ENCODE peak calls at places on chromosomes 1 and 21, in four cellular contexts. One of them, this sample, is unnamed.

GRCh38 chr1:230189276-230190183 is 122.5 kb downstream of the GALNT2 start:
- DNase-seq in esophagus squamous epithelium: no peak
- DNase-seq in suprapubic skin: no peak
- DNase-seq in right lobe of liver: no peak
- DNase-seq in this sample: no peak

GRCh38 chr21:41596241-41596925 is 88.4 kb upstream of the TMPRSS2 start:
- DNase-seq in esophagus squamous epithelium: no peak
- DNase-seq in suprapubic skin: peak; percentile 18
- DNase-seq in right lobe of liver: no peak
- DNase-seq in this sample: peak; percentile 30

GRCh38 chr1:117171900-117172501 is 38.7 kb downstream of the VTCN1 start:
- DNase-seq in esophagus squamous epithelium: no peak
- DNase-seq in suprapubic skin: no peak
- DNase-seq in right lobe of liver: peak; percentile 80
- DNase-seq in this sample: peak; percentile 81

GRCh38 chr1:7831458-7831857 is 21.4 kb downstream of the UTS2 start:
- DNase-seq in esophagus squamous epithelium: no peak
- DNase-seq in suprapubic skin: no peak
- DNase-seq in right lobe of liver: no peak
- DNase-seq in this sample: no peak

GRCh38 chr21:45962531-45963224 is 18.9 kb upstream of the COL6A1 start:
- DNase-seq in esophagus squamous epithelium: no peak
- DNase-seq in suprapubic skin: peak; percentile 45
- DNase-seq in right lobe of liver: no peak
- DNase-seq in this sample: no peak

GRCh38 chr1:199279872-199280649 is 641.2 kb downstream of the PTPRC start:
- DNase-seq in esophagus squamous epithelium: no peak
- DNase-seq in suprapubic skin: no peak
- DNase-seq in right lobe of liver: no peak
- DNase-seq in this sample: no peak

GRCh38 chr1:27672750-27673112 is 739 bp upstream of the IFI6 start:
- DNase-seq in esophagus squamous epithelium: no peak
- DNase-seq in suprapubic skin: no peak
- DNase-seq in right lobe of liver: no peak
- DNase-seq in this sample: no peak

GRCh38 chr1:14910947-14911721 is 242.4 kb upstream of the TMEM51 start:
- DNase-seq in esophagus squamous epithelium: no peak
- DNase-seq in suprapubic skin: peak; percentile 74
- DNase-seq in right lobe of liver: no peak
- DNase-seq in this sample: no peak

GRCh38 chr1:226778657-226779058 is 39.6 kb upstream of the ITPKB start:
- DNase-seq in esophagus squamous epithelium: no peak
- DNase-seq in suprapubic skin: no peak
- DNase-seq in right lobe of liver: no peak
- DNase-seq in this sample: no peak
- H3K4me3 ChIP-seq in esophagus squamous epithelium: no peak overlapping the region
- H3K4me3 ChIP-seq in suprapubic skin: no peak overlapping the region
- H3K4me3 ChIP-seq in right lobe of liver: no peak overlapping the region
- H3K4me3 ChIP-seq in this sample: no peak overlapping the region

DNA sequence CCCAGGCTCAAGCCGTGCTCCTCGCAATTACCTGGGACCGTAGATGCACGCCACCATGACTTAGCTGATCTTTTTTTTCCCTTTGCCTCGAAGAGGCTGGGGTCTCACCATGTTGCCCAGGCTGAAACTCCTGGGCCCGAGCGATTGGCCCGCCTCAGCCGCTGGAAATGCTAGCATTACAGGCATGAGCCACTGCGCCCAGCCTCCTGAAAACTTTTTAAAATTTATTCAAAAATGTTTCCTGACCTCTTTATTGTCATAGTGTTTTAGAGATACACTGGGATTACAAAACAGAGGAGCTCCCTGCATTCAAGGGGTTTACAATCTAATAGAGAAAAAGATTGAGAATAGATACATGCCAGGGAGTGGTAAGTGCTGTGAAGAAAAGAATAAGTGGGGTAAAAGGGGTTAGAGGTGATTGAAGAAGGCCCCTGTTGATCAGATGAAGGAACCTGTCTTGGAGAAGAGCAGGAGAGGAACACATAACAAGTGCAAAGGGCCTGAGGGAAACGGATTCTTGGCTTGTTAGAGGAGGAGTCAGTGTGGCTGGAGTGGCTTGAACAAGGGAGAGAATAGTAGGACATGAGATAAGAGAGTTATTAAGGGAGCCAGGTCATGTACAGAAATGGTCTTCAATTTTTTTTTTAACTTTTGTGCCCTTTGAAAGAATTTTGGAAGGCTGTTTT is 1.7 kb upstream of the TRIM33 start:
- DNase-seq in esophagus squamous epithelium: no peak
- DNase-seq in suprapubic skin: no peak
- DNase-seq in right lobe of liver: no peak
- DNase-seq in this sample: no peak
- H3K4me3 ChIP-seq in esophagus squamous epithelium: no peak overlapping the region
- H3K4me3 ChIP-seq in suprapubic skin: peak overlapping the region; percentile 99
- H3K4me3 ChIP-seq in right lobe of liver: no peak overlapping the region
- H3K4me3 ChIP-seq in this sample: no peak overlapping the region

GRCh38 chr1:20788489-20788795 is 1.3 kb upstream of the HP1BP3 start:
- DNase-seq in esophagus squamous epithelium: no peak
- DNase-seq in suprapubic skin: no peak
- DNase-seq in right lobe of liver: no peak
- DNase-seq in this sample: no peak
- H3K4me3 ChIP-seq in esophagus squamous epithelium: no peak overlapping the region
- H3K4me3 ChIP-seq in suprapubic skin: no peak overlapping the region
- H3K4me3 ChIP-seq in right lobe of liver: no peak overlapping the region
- H3K4me3 ChIP-seq in this sample: no peak overlapping the region

GRCh38 chr1:63327417-63328139 is 5.2 kb downstream of the FOXD3 start:
- DNase-seq in esophagus squamous epithelium: no peak
- DNase-seq in suprapubic skin: peak; percentile 65
- DNase-seq in right lobe of liver: peak; percentile 63
- DNase-seq in this sample: no peak

GRCh38 chr1:63328140-63328521 is 5.8 kb downstream of the FOXD3 start:
- DNase-seq in esophagus squamous epithelium: no peak
- DNase-seq in suprapubic skin: no peak
- DNase-seq in right lobe of liver: no peak
- DNase-seq in this sample: no peak

GRCh38 chr1:63326473-63327380 is 4.4 kb downstream of the FOXD3 start:
- DNase-seq in esophagus squamous epithelium: no peak
- DNase-seq in suprapubic skin: no peak
- DNase-seq in right lobe of liver: no peak
- DNase-seq in this sample: no peak

GRCh38 chr1:63329621-63330330 is 7.4 kb downstream of the FOXD3 start:
- DNase-seq in esophagus squamous epithelium: no peak
- DNase-seq in suprapubic skin: no peak
- DNase-seq in right lobe of liver: no peak
- DNase-seq in this sample: no peak

GRCh38 chr1:63330331-63330916 is 8.1 kb downstream of the FOXD3 start:
- DNase-seq in esophagus squamous epithelium: no peak
- DNase-seq in suprapubic skin: no peak
- DNase-seq in right lobe of liver: no peak
- DNase-seq in this sample: no peak
- H3K4me3 ChIP-seq in esophagus squamous epithelium: no peak overlapping the region
- H3K4me3 ChIP-seq in suprapubic skin: no peak overlapping the region
- H3K4me3 ChIP-seq in right lobe of liver: no peak overlapping the region
- H3K4me3 ChIP-seq in this sample: no peak overlapping the region

DNA sequence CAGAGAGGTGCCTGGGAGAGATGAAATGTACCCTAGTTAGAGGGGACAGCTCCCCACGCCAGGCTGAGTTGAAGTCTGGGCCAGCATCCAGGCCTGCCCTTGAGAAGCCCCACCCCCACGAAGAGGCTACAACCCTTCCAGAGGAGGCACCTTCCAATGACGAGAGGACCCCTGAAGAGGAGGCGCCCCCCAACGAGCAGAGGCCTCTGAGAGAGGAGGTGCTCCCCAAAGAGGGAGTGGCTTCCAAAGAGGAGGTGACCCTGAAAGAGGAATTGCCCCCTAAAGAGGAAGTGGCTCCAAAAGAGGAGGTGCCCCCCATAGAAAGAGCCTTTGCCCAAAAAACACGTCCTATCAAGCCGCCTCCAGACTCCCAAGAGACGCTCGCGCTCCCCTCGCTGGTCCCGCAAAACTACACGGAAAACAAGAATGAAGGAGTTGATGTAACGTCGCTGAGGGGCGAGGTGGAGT is 3.1 kb downstream of the EVA1B start:
- DNase-seq in esophagus squamous epithelium: no peak
- DNase-seq in suprapubic skin: no peak
- DNase-seq in right lobe of liver: no peak
- DNase-seq in this sample: no peak
- H3K4me3 ChIP-seq in esophagus squamous epithelium: peak overlapping the region; percentile 35
- H3K4me3 ChIP-seq in suprapubic skin: peak overlapping the region; percentile 79
- H3K4me3 ChIP-seq in right lobe of liver: no peak overlapping the region
- H3K4me3 ChIP-seq in this sample: peak overlapping the region; percentile 66

DNA sequence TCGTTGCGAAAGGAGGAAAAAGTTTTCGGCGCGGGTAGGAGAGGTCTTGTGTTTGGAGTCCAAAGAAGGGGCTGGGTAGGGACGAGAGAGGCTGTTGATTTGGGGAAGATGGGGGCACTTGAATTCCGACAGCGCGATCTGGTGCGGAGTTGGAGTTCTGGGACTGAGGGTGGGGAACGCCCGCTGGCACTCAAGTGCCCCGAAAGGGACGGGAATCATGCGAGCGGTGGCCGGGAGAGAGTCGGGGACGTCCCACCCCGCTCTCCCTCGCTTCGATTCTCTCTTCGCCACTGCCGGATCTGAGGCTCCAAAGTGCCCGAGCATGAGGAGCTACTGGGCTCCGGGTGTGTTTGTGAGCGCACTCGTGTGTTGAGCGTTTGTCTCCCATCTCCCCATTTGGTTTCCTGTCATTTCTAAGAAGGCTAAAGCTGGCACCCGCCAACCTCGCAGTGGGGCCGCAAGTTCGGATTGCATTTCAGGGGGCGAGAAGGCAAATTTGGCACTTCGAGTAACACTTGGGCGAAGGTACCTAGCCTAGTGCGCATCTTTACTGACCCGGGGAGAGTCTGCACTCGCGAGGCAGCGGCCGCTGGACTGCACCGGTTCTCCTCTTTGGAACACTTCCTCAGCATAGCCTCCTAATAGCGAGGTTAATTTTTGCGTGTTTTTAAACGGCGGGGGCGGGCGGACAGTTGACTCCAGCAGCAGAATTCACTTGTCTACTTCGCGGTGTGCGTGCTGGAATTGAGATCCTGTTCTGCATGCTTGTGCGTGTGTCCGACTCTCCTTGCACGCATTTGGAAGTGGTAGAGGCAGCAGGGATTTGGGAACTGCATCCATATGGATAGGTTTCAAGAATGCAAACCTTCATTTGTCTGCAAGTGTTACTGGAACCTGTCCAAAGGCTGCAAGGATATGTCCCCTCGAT is 1.2 kb downstream of the CHRM3 start:
- DNase-seq in esophagus squamous epithelium: no peak
- DNase-seq in suprapubic skin: no peak
- DNase-seq in right lobe of liver: peak; percentile 20
- DNase-seq in this sample: no peak
- H3K4me3 ChIP-seq in esophagus squamous epithelium: peak overlapping the region; percentile 45
- H3K4me3 ChIP-seq in suprapubic skin: peak overlapping the region; percentile 49
- H3K4me3 ChIP-seq in right lobe of liver: peak overlapping the region; percentile 45
- H3K4me3 ChIP-seq in this sample: peak overlapping the region; percentile 19

GRCh38 chr1:79842811-79843210 is 836.3 kb upstream of the ADGRL4 start:
- DNase-seq in esophagus squamous epithelium: no peak
- DNase-seq in suprapubic skin: no peak
- DNase-seq in right lobe of liver: no peak
- DNase-seq in this sample: no peak

GRCh38 chr1:79839882-79840281 is 833.4 kb upstream of the ADGRL4 start:
- DNase-seq in esophagus squamous epithelium: no peak
- DNase-seq in suprapubic skin: no peak
- DNase-seq in right lobe of liver: no peak
- DNase-seq in this sample: no peak
- H3K4me3 ChIP-seq in esophagus squamous epithelium: no peak overlapping the region
- H3K4me3 ChIP-seq in suprapubic skin: no peak overlapping the region
- H3K4me3 ChIP-seq in right lobe of liver: no peak overlapping the region
- H3K4me3 ChIP-seq in this sample: no peak overlapping the region

GRCh38 chr1:77283701-77284425 is 2.0 kb downstream of the AK5 start:
- DNase-seq in esophagus squamous epithelium: no peak
- DNase-seq in suprapubic skin: no peak
- DNase-seq in right lobe of liver: no peak
- DNase-seq in this sample: no peak
- H3K4me3 ChIP-seq in esophagus squamous epithelium: no peak overlapping the region
- H3K4me3 ChIP-seq in suprapubic skin: no peak overlapping the region
- H3K4me3 ChIP-seq in right lobe of liver: no peak overlapping the region
- H3K4me3 ChIP-seq in this sample: no peak overlapping the region

GRCh38 chr1:203216274-203217138 is 13.0 kb downstream of the CHIT1 start:
- DNase-seq in esophagus squamous epithelium: no peak
- DNase-seq in suprapubic skin: no peak
- DNase-seq in right lobe of liver: no peak
- DNase-seq in this sample: no peak
- H3K4me3 ChIP-seq in esophagus squamous epithelium: no peak overlapping the region
- H3K4me3 ChIP-seq in suprapubic skin: no peak overlapping the region
- H3K4me3 ChIP-seq in right lobe of liver: no peak overlapping the region
- H3K4me3 ChIP-seq in this sample: no peak overlapping the region